ENCODE peak calls at places on chromosomes 13 and 19, in four cellular contexts. One of them, this sample, is unnamed.

GRCh38 chr19:33248553-33248953 is 22.9 kb upstream of the SLC7A10 start:
- DNase-seq in H54: no peak
- DNase-seq in stimulated activated CD8-positive, alpha-beta memory T cell treated with anti-CD3 and anti-CD28 coated beads, Interleukin-4, amount 100 ng/mL, for 24 hours: no peak
- DNase-seq in DMS 273 treated with DMSO at 0.1 percent for 48 hours: no peak
- DNase-seq in this sample: no peak

GRCh38 chr13:111434578-111435159 is 114.2 kb downstream of the TEX29 start:
- DNase-seq in stimulated activated CD8-positive, alpha-beta memory T cell treated with anti-CD3 and anti-CD28 coated beads, Interleukin-4, amount 100 ng/mL, for 24 hours: no peak
- DNase-seq in H54: no peak
- DNase-seq in DMS 273 treated with DMSO at 0.1 percent for 48 hours: no peak
- DNase-seq in this sample: no peak

GRCh38 chr19:47225746-47226425 is 5.1 kb downstream of the BBC3 start:
- DNase-seq in DMS 273 treated with DMSO at 0.1 percent for 48 hours: peak
- DNase-seq in stimulated activated CD8-positive, alpha-beta memory T cell treated with anti-CD3 and anti-CD28 coated beads, Interleukin-4, amount 100 ng/mL, for 24 hours: peak
- DNase-seq in H54: no peak
- DNase-seq in this sample: peak

GRCh38 chr13:110989331-110989730 is 74.5 kb upstream of the ANKRD10 start:
- DNase-seq in H54: no peak
- DNase-seq in stimulated activated CD8-positive, alpha-beta memory T cell treated with anti-CD3 and anti-CD28 coated beads, Interleukin-4, amount 100 ng/mL, for 24 hours: no peak
- DNase-seq in DMS 273 treated with DMSO at 0.1 percent for 48 hours: no peak
- DNase-seq in this sample: no peak

GRCh38 chr13:73248154-73248553 is 189.3 kb downstream of the KLF5 start:
- DNase-seq in stimulated activated CD8-positive, alpha-beta memory T cell treated with anti-CD3 and anti-CD28 coated beads, Interleukin-4, amount 100 ng/mL, for 24 hours: no peak
- DNase-seq in DMS 273 treated with DMSO at 0.1 percent for 48 hours: no peak
- DNase-seq in H54: no peak
- DNase-seq in this sample: no peak

GRCh38 chr19:37983153-37983552 is 76.1 kb downstream of the SIPA1L3 start:
- DNase-seq in stimulated activated CD8-positive, alpha-beta memory T cell treated with anti-CD3 and anti-CD28 coated beads, Interleukin-4, amount 100 ng/mL, for 24 hours: no peak
- DNase-seq in H54: no peak
- DNase-seq in DMS 273 treated with DMSO at 0.1 percent for 48 hours: no peak
- DNase-seq in this sample: no peak

GRCh38 chr13:94679614-94680013 is 32.7 kb downstream of the SOX21 start:
- DNase-seq in stimulated activated CD8-positive, alpha-beta memory T cell treated with anti-CD3 and anti-CD28 coated beads, Interleukin-4, amount 100 ng/mL, for 24 hours: no peak
- DNase-seq in DMS 273 treated with DMSO at 0.1 percent for 48 hours: no peak
- DNase-seq in H54: no peak
- DNase-seq in this sample: no peak

GRCh38 chr13:110887242-110887954 is 27.5 kb downstream of the ANKRD10 start:
- DNase-seq in DMS 273 treated with DMSO at 0.1 percent for 48 hours: no peak
- DNase-seq in H54: no peak
- DNase-seq in stimulated activated CD8-positive, alpha-beta memory T cell treated with anti-CD3 and anti-CD28 coated beads, Interleukin-4, amount 100 ng/mL, for 24 hours: no peak
- DNase-seq in this sample: no peak

GRCh38 chr13:99654076-99654475 is 152.8 kb downstream of the TM9SF2 start:
- DNase-seq in DMS 273 treated with DMSO at 0.1 percent for 48 hours: no peak
- DNase-seq in stimulated activated CD8-positive, alpha-beta memory T cell treated with anti-CD3 and anti-CD28 coated beads, Interleukin-4, amount 100 ng/mL, for 24 hours: no peak
- DNase-seq in H54: no peak
- DNase-seq in this sample: no peak

GRCh38 chr19:18194554-18195238 is 1.7 kb downstream of the MPV17L2 start:
- DNase-seq in H54: no peak
- DNase-seq in stimulated activated CD8-positive, alpha-beta memory T cell treated with anti-CD3 and anti-CD28 coated beads, Interleukin-4, amount 100 ng/mL, for 24 hours: no peak
- DNase-seq in DMS 273 treated with DMSO at 0.1 percent for 48 hours: no peak
- DNase-seq in this sample: no peak

GRCh38 chr19:28594737-28595136 is 618.2 kb downstream of the UQCRFS1 start:
- DNase-seq in stimulated activated CD8-positive, alpha-beta memory T cell treated with anti-CD3 and anti-CD28 coated beads, Interleukin-4, amount 100 ng/mL, for 24 hours: no peak
- DNase-seq in DMS 273 treated with DMSO at 0.1 percent for 48 hours: no peak
- DNase-seq in H54: no peak
- DNase-seq in this sample: no peak

GRCh38 chr13:82654851-82655517 is 1227.3 kb downstream of the SLITRK1 start:
- DNase-seq in stimulated activated CD8-positive, alpha-beta memory T cell treated with anti-CD3 and anti-CD28 coated beads, Interleukin-4, amount 100 ng/mL, for 24 hours: no peak
- DNase-seq in H54: peak
- DNase-seq in DMS 273 treated with DMSO at 0.1 percent for 48 hours: no peak
- DNase-seq in this sample: no peak

GRCh38 chr13:49246850-49247721 is 639 bp upstream of the CDADC1 start:
- DNase-seq in stimulated activated CD8-positive, alpha-beta memory T cell treated with anti-CD3 and anti-CD28 coated beads, Interleukin-4, amount 100 ng/mL, for 24 hours: no peak
- DNase-seq in H54: no peak
- DNase-seq in DMS 273 treated with DMSO at 0.1 percent for 48 hours: no peak
- DNase-seq in this sample: no peak

GRCh38 chr13:80840313-80840976 is 499.5 kb upstream of the SPRY2 start:
- DNase-seq in DMS 273 treated with DMSO at 0.1 percent for 48 hours: no peak
- DNase-seq in stimulated activated CD8-positive, alpha-beta memory T cell treated with anti-CD3 and anti-CD28 coated beads, Interleukin-4, amount 100 ng/mL, for 24 hours: no peak
- DNase-seq in H54: no peak
- DNase-seq in this sample: no peak

GRCh38 chr13:46660408-46660807 is 107.4 kb downstream of the LRCH1 start:
- DNase-seq in stimulated activated CD8-positive, alpha-beta memory T cell treated with anti-CD3 and anti-CD28 coated beads, Interleukin-4, amount 100 ng/mL, for 24 hours: no peak
- DNase-seq in H54: no peak
- DNase-seq in DMS 273 treated with DMSO at 0.1 percent for 48 hours: no peak
- DNase-seq in this sample: no peak

GRCh38 chr19:912181-913079 is 589 bp downstream of the R3HDM4 start:
- DNase-seq in stimulated activated CD8-positive, alpha-beta memory T cell treated with anti-CD3 and anti-CD28 coated beads, Interleukin-4, amount 100 ng/mL, for 24 hours: no peak
- DNase-seq in DMS 273 treated with DMSO at 0.1 percent for 48 hours: no peak
- DNase-seq in H54: no peak
- DNase-seq in this sample: no peak

GRCh38 chr13:92681239-92681638 is 545.4 kb upstream of the GPC6 start:
- DNase-seq in DMS 273 treated with DMSO at 0.1 percent for 48 hours: no peak
- DNase-seq in stimulated activated CD8-positive, alpha-beta memory T cell treated with anti-CD3 and anti-CD28 coated beads, Interleukin-4, amount 100 ng/mL, for 24 hours: no peak
- DNase-seq in H54: no peak
- DNase-seq in this sample: no peak

GRCh38 chr19:47445937-47446402 is 25.7 kb downstream of the SLC8A2 start:
- DNase-seq in H54: no peak
- DNase-seq in stimulated activated CD8-positive, alpha-beta memory T cell treated with anti-CD3 and anti-CD28 coated beads, Interleukin-4, amount 100 ng/mL, for 24 hours: peak
- DNase-seq in DMS 273 treated with DMSO at 0.1 percent for 48 hours: peak
- DNase-seq in this sample: peak

GRCh38 chr13:90717451-90717936 is 630.0 kb upstream of the MIR17HG start:
- DNase-seq in DMS 273 treated with DMSO at 0.1 percent for 48 hours: no peak
- DNase-seq in H54: peak
- DNase-seq in stimulated activated CD8-positive, alpha-beta memory T cell treated with anti-CD3 and anti-CD28 coated beads, Interleukin-4, amount 100 ng/mL, for 24 hours: no peak
- DNase-seq in this sample: no peak

GRCh38 chr19:4970558-4971423 is 1.9 kb downstream of the KDM4B start:
- DNase-seq in H54: no peak
- DNase-seq in stimulated activated CD8-positive, alpha-beta memory T cell treated with anti-CD3 and anti-CD28 coated beads, Interleukin-4, amount 100 ng/mL, for 24 hours: no peak
- DNase-seq in DMS 273 treated with DMSO at 0.1 percent for 48 hours: no peak
- DNase-seq in this sample: no peak

GRCh38 chr19:46383846-46384245 is 29.5 kb downstream of the CCDC8 start:
- DNase-seq in stimulated activated CD8-positive, alpha-beta memory T cell treated with anti-CD3 and anti-CD28 coated beads, Interleukin-4, amount 100 ng/mL, for 24 hours: no peak
- DNase-seq in DMS 273 treated with DMSO at 0.1 percent for 48 hours: no peak
- DNase-seq in H54: no peak
- DNase-seq in this sample: no peak